ENCODE peak calls at places on chromosomes 12 and 14, in four cellular contexts. N is glutamatergic neuron, F is neural crest cell, Q is body of pancreas. L is an unnamed sample.

GRCh38 chr12:87988534-87988933 is 40.7 kb downstream of the C12orf50 start:
- DNase-seq in N (no peak), F (no peak), Q (no peak), L (no peak)

GRCh38 chr12:77888611-77889010 is 57.9 kb downstream of the NAV3 start:
- DNase-seq in N (no peak), F (no peak), Q (no peak), L (no peak)

GRCh38 chr14:98444077-98444476 is 827.9 kb downstream of the BCL11B start:
- DNase-seq in N (no peak), F (no peak), Q (no peak), L (no peak)

GRCh38 chr12:65756956-65757511 is 67.2 kb upstream of the HMGA2 start:
- DNase-seq in N (no peak), F (no peak), Q (no peak), L (no peak)

GRCh38 chr12:100372846-100373245 is 16.0 kb downstream of the SLC17A8 start:
- DNase-seq in N (peak), F (no peak), Q (no peak), L (no peak)

GRCh38 chr12:11807453-11807852 is 158.0 kb downstream of the ETV6 start:
- DNase-seq in N (no peak), F (no peak), Q (no peak), L (no peak)

GRCh38 chr14:51547260-51547659 is 104.5 kb upstream of the FRMD6 start:
- DNase-seq in N (no peak), F (no peak), Q (no peak), L (no peak)

GRCh38 chr12:39395866-39396265 is 47.1 kb downstream of the KIF21A start:
- DNase-seq in N (no peak), F (no peak), Q (no peak), L (no peak)

GRCh38 chr12:103672401-103673119 is 85.5 kb downstream of the STAB2 start:
- DNase-seq in N (no peak), F (no peak), Q (no peak), L (no peak)

GRCh38 chr14:92513204-92513965 is at the start of gene RIN3:
- DNase-seq in N (peak), F (peak), Q (no peak), L (peak)

GRCh38 chr12:94140556-94140955 is 7.8 kb upstream of the PLXNC1 start:
- DNase-seq in N (peak), F (peak), Q (no peak), L (peak)

GRCh38 chr12:108333898-108334699 is 5.0 kb downstream of the CMKLR1 start:
- DNase-seq in N (no peak), F (no peak), Q (no peak), L (no peak)

GRCh38 chr12:91272456-91273063 is 89.9 kb upstream of the DCN start:
- DNase-seq in N (no peak), F (no peak), Q (peak), L (no peak)

GRCh38 chr14:103372552-103373304 is 12.5 kb upstream of the MARK3 start:
- DNase-seq in N (peak), F (no peak), Q (no peak), L (no peak)

GRCh38 chr14:89384023-89384422 is 33.0 kb downstream of the FOXN3 start:
- DNase-seq in N (peak), F (no peak), Q (peak), L (no peak)

GRCh38 chr14:77063581-77064289 is 34.3 kb upstream of the CIPC start:
- DNase-seq in N (no peak), F (no peak), Q (no peak), L (no peak)

GRCh38 chr12:14854586-14855163 is 11.3 kb upstream of the ART4 start:
- DNase-seq in N (no peak), F (no peak), Q (no peak), L (peak)

GRCh38 chr14:32200368-32201195 is 1.3 kb upstream of the RNU6-7 start:
- DNase-seq in N (no peak), F (no peak), Q (no peak), L (no peak)

GRCh38 chr12:14836336-14837210 is 6.8 kb downstream of the ART4 start:
- DNase-seq in N (no peak), F (no peak), Q (no peak), L (no peak)

GRCh38 chr12:79857675-79858074 is 77.2 kb downstream of the PPP1R12A start:
- DNase-seq in N (no peak), F (no peak), Q (no peak), L (no peak)

GRCh38 chr12:1837541-1838206 is 17.3 kb downstream of the LRTM2 start:
- DNase-seq in N (no peak), F (peak), Q (no peak), L (peak)

GRCh38 chr14:69726761-69727511 is 40.0 kb upstream of the SRSF5 start:
- DNase-seq in N (peak), F (peak), Q (peak), L (peak)

GRCh38 chr14:35107866-35108265 is 13.9 kb downstream of the PPP2R3C start:
- DNase-seq in N (no peak), F (no peak), Q (no peak), L (no peak)